ENCODE peak calls at places on chromosome 14, in eight cellular contexts. W is esophagus squamous epithelium, E is GM23338, A is Peyer's patch, S is bronchial epithelial cell, O is cardiac muscle cell, K is endodermal cell, Q is sigmoid colon. B is an unnamed sample.

GRCh38 chr14:32432813-32433538 is 103.9 kb downstream of the AKAP6 start:
- DNase-seq in A (no peak), S (no peak), E (no peak), Q (no peak), O (no peak), W (no peak), K (no peak), B (no peak)

GRCh38 chr14:92692822-92693226 is 55.6 kb downstream of the LGMN start:
- DNase-seq in O (no peak), A (peak; percentile 76), E (no peak), S (peak; percentile 33), Q (peak; percentile 89), W (no peak), K (no peak), B (no peak)

GRCh38 chr14:93708311-93708734 is 80.0 kb downstream of the PRIMA1 start:
- DNase-seq in E (no peak), W (no peak), S (no peak), O (no peak), K (peak; percentile 25), A (no peak), Q (peak; percentile 47), B (no peak)

GRCh38 chr14:51869426-51870113 is 9.2 kb downstream of the GNG2 start:
- DNase-seq in Q (no peak), K (no peak), O (no peak), S (no peak), E (no peak), W (no peak), A (no peak), B (no peak)

GRCh38 chr14:99259327-99259726 is 12.7 kb downstream of the BCL11B start:
- DNase-seq in K (no peak), A (no peak), S (no peak), O (no peak), W (no peak), Q (no peak), E (no peak), B (no peak)

GRCh38 chr14:104085032-104085888 is at the start of gene ASPG:
- DNase-seq in E (peak; percentile 83), K (peak; percentile 92), O (peak; percentile 43), S (no peak), A (peak; percentile 59), Q (peak; percentile 63), W (no peak), B (no peak)

GRCh38 chr14:103000291-103000921 is 56.9 kb downstream of the CDC42BPB start:
- DNase-seq in A (no peak), O (no peak), Q (no peak), S (no peak), K (no peak), W (no peak), E (no peak), B (no peak)

GRCh38 chr14:50853891-50854290 is 18.0 kb upstream of the ABHD12B start:
- DNase-seq in S (peak; percentile 16), W (no peak), K (no peak), E (no peak), A (no peak), O (no peak), Q (no peak), B (no peak)

GRCh38 chr14:70680748-70681147 is 39.0 kb downstream of the TTC9 start:
- DNase-seq in Q (no peak), E (no peak), S (no peak), O (no peak), A (no peak), K (no peak), W (no peak), B (no peak)

GRCh38 chr14:81509838-81510452 is 23.7 kb downstream of the SEL1L start:
- DNase-seq in K (no peak), O (no peak), S (no peak), E (peak; percentile 11), W (no peak), Q (no peak), A (no peak), B (no peak)

GRCh38 chr14:92683041-92683440 is 65.4 kb downstream of the LGMN start:
- DNase-seq in K (no peak), S (no peak), W (no peak), E (no peak), O (no peak), A (no peak), Q (peak; percentile 45), B (no peak)

GRCh38 chr14:80446356-80446755 is 235.1 kb upstream of the DIO2 start:
- DNase-seq in W (no peak), Q (no peak), S (no peak), O (no peak), A (no peak), K (no peak), E (no peak), B (no peak)

GRCh38 chr14:21536395-21537087 is 10.4 kb upstream of the SALL2 start:
- DNase-seq in W (no peak), S (no peak), A (no peak), O (peak; percentile 36), E (peak; percentile 82), Q (no peak), K (peak; percentile 75), B (no peak)

GRCh38 chr14:48726080-48726642 is 860.0 kb downstream of the RPS29 start:
- DNase-seq in W (no peak), E (no peak), K (no peak), O (no peak), Q (no peak), S (no peak), A (no peak), B (no peak)

GRCh38 chr14:68937790-68938514 is 41.1 kb downstream of the ACTN1 start:
- DNase-seq in O (peak; percentile 61), Q (peak; percentile 95), S (peak; percentile 46), A (peak; percentile 77), E (peak; percentile 63), K (peak; percentile 84), W (no peak), B (no peak)
- TF ChIP-seq CTCF in O (peak; percentile 38), Q (peak; percentile 25), S (peak; percentile 52), A (peak; percentile 21), E (peak; percentile 80), K (peak; percentile 75), W (peak; percentile 33), B (peak; percentile 27)

GRCh38 chr14:76829650-76830421 is 3.6 kb downstream of the LRRC74A start:
- DNase-seq in E (no peak), A (no peak), K (no peak), O (no peak), W (no peak), S (no peak), Q (peak; percentile 76), B (no peak)
- H3K4me3 ChIP-seq in E (no peak overlapping the region), A (no peak overlapping the region), K (peak overlapping the region; percentile 25), O (no peak overlapping the region), W (no peak overlapping the region), S (no peak overlapping the region), Q (no peak overlapping the region), B (no peak overlapping the region)

GRCh38 chr14:39033371-39033770 is 69.7 kb downstream of the SEC23A start:
- DNase-seq in W (no peak), E (no peak), S (no peak), O (no peak), K (no peak), A (no peak), Q (no peak), B (no peak)
- H3K36me3 ChIP-seq in W (peaks cover 13% of the 10 kb centered on the region), E (peaks cover 12% of the 10 kb centered on the region), S (peaks cover 6% of the 10 kb centered on the region), O (peaks cover 40% of the 10 kb centered on the region), K (peaks cover 95% of the 10 kb centered on the region), A (peaks cover 84% of the 10 kb centered on the region), Q (peaks cover 90% of the 10 kb centered on the region), B (peaks cover 2% of the 10 kb centered on the region)

DNA sequence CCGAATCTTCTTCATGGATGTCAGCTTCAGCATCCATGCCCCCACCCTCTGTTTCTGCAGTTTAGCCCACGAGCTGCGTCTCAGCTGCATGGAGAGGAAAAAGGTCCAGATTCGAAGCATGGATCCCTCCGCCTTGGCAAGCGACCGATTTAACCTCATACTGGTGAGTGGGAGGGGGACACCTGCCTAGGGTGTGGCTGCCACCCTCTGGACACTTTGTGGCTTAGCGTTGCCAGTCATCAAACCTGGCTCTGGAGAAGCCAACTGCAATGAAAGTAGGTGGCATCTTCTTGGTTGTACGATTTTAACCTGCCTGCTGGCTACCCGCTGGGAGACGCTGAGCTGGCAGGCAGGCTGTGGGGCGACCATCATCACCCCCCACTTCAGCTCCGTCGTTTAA is 16.7 kb downstream of the DCAF4 start:
- DNase-seq in O (no peak), A (no peak), Q (no peak), K (no peak), S (no peak), E (peak; percentile 42), W (no peak), B (no peak)
- TF ChIP-seq CTCF in O (no peak), A (no peak), Q (no peak), K (peak; percentile 47), S (no peak), E (peak; percentile 60), W (no peak), B (no peak)

DNA sequence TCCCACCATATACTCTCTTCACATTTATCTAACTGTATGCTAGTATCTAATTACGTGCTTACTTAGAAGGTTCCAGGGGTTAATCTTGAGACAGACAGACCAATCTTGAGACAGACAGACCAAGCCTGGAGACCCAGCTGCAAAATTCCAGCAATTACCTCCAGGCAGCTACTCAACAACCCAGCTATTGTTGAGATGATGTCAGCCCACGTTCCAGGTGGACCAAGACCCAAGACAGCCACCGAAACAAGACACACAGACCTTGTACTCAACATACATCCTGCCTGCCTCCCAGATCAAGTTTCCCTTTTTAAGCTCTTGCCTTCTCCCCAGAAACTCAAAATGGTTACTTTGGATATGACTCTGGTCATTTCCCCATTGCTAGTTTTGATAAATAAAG is 64.9 kb upstream of the VASH1 start:
- DNase-seq in W (no peak), O (no peak), K (peak; percentile 41), Q (no peak), S (no peak), E (no peak), A (no peak), B (no peak)
- H3K4me3 ChIP-seq in W (no peak overlapping the region), O (no peak overlapping the region), K (peak overlapping the region; percentile 46), Q (no peak overlapping the region), S (no peak overlapping the region), E (no peak overlapping the region), A (no peak overlapping the region), B (no peak overlapping the region)

B was measured in kidney epithelial cell.